ENCODE peak calls at places on chromosomes 11 and 22, in ten cellular contexts. One of them, this sample, is unnamed. For H3K4me1, the result is how much of the 10 kb centered on the place peaks cover.

GRCh38 chr11:120303004-120303637 is 22.0 kb upstream of the TLCD5 start:
- DNase-seq in adrenal gland: peak
- DNase-seq in pancreas: no peak
- DNase-seq in tibial artery: peak
- DNase-seq in right atrium auricular region: no peak
- DNase-seq in IMR-90: peak
- DNase-seq in A549: peak
- DNase-seq in OCI-LY7: peak
- DNase-seq in CD4-positive, CD25-positive, alpha-beta regulatory T cell: peak
- DNase-seq in CD8-positive, alpha-beta memory T cell: peak
- DNase-seq in this sample: peak

GRCh38 chr11:69135420-69136363 is 20.0 kb upstream of the SMIM38 start:
- DNase-seq in pancreas: no peak
- DNase-seq in IMR-90: no peak
- DNase-seq in CD4-positive, CD25-positive, alpha-beta regulatory T cell: no peak
- DNase-seq in CD8-positive, alpha-beta memory T cell: no peak
- DNase-seq in A549: no peak
- DNase-seq in right atrium auricular region: no peak
- DNase-seq in tibial artery: no peak
- DNase-seq in adrenal gland: no peak
- DNase-seq in OCI-LY7: no peak
- DNase-seq in this sample: no peak

GRCh38 chr11:95149659-95150294 is 60.1 kb downstream of the ENDOD1 start:
- DNase-seq in CD4-positive, CD25-positive, alpha-beta regulatory T cell: no peak
- DNase-seq in A549: no peak
- DNase-seq in CD8-positive, alpha-beta memory T cell: no peak
- DNase-seq in tibial artery: no peak
- DNase-seq in right atrium auricular region: no peak
- DNase-seq in IMR-90: no peak
- DNase-seq in OCI-LY7: no peak
- DNase-seq in adrenal gland: no peak
- DNase-seq in pancreas: peak
- DNase-seq in this sample: peak

GRCh38 chr22:18023509-18024275 is 669 bp downstream of the MICAL3 start:
- DNase-seq in tibial artery: peak
- DNase-seq in pancreas: peak
- DNase-seq in CD8-positive, alpha-beta memory T cell: no peak
- DNase-seq in IMR-90: peak
- DNase-seq in A549: peak
- DNase-seq in CD4-positive, CD25-positive, alpha-beta regulatory T cell: no peak
- DNase-seq in adrenal gland: peak
- DNase-seq in right atrium auricular region: peak
- DNase-seq in OCI-LY7: peak
- DNase-seq in this sample: peak

GRCh38 chr22:28417426-28417825 is 262.2 kb downstream of the TTC28 start:
- DNase-seq in IMR-90: no peak
- DNase-seq in adrenal gland: no peak
- DNase-seq in A549: no peak
- DNase-seq in right atrium auricular region: no peak
- DNase-seq in CD4-positive, CD25-positive, alpha-beta regulatory T cell: no peak
- DNase-seq in CD8-positive, alpha-beta memory T cell: no peak
- DNase-seq in pancreas: no peak
- DNase-seq in OCI-LY7: no peak
- DNase-seq in tibial artery: no peak
- DNase-seq in this sample: no peak

GRCh38 chr22:29663230-29663826 is 56.5 kb upstream of the CABP7 start:
- DNase-seq in A549: no peak
- DNase-seq in IMR-90: peak
- DNase-seq in CD4-positive, CD25-positive, alpha-beta regulatory T cell: no peak
- DNase-seq in pancreas: no peak
- DNase-seq in right atrium auricular region: no peak
- DNase-seq in adrenal gland: no peak
- DNase-seq in tibial artery: no peak
- DNase-seq in CD8-positive, alpha-beta memory T cell: no peak
- DNase-seq in OCI-LY7: no peak
- DNase-seq in this sample: no peak

GRCh38 chr22:30573594-30574094 is 821 bp downstream of the GAL3ST1 start:
- DNase-seq in IMR-90: no peak
- DNase-seq in tibial artery: no peak
- DNase-seq in A549: no peak
- DNase-seq in OCI-LY7: no peak
- DNase-seq in right atrium auricular region: no peak
- DNase-seq in pancreas: no peak
- DNase-seq in CD4-positive, CD25-positive, alpha-beta regulatory T cell: no peak
- DNase-seq in adrenal gland: no peak
- DNase-seq in CD8-positive, alpha-beta memory T cell: no peak
- DNase-seq in this sample: no peak

GRCh38 chr11:95266751-95267374 is 35.9 kb upstream of the SESN3 start:
- DNase-seq in CD8-positive, alpha-beta memory T cell: no peak
- DNase-seq in IMR-90: no peak
- DNase-seq in pancreas: no peak
- DNase-seq in tibial artery: peak
- DNase-seq in A549: no peak
- DNase-seq in OCI-LY7: no peak
- DNase-seq in adrenal gland: no peak
- DNase-seq in right atrium auricular region: no peak
- DNase-seq in CD4-positive, CD25-positive, alpha-beta regulatory T cell: no peak
- DNase-seq in this sample: no peak

GRCh38 chr11:17571431-17572358 is 24.6 kb downstream of the OTOG start:
- DNase-seq in CD4-positive, CD25-positive, alpha-beta regulatory T cell: no peak
- DNase-seq in A549: no peak
- DNase-seq in CD8-positive, alpha-beta memory T cell: no peak
- DNase-seq in right atrium auricular region: no peak
- DNase-seq in IMR-90: no peak
- DNase-seq in OCI-LY7: no peak
- DNase-seq in adrenal gland: no peak
- DNase-seq in pancreas: no peak
- DNase-seq in tibial artery: no peak
- DNase-seq in this sample: no peak

GRCh38 chr11:120773501-120774031 is 250.3 kb upstream of the TBCEL start:
- DNase-seq in OCI-LY7: peak
- DNase-seq in A549: no peak
- DNase-seq in tibial artery: no peak
- DNase-seq in pancreas: no peak
- DNase-seq in CD4-positive, CD25-positive, alpha-beta regulatory T cell: no peak
- DNase-seq in adrenal gland: peak
- DNase-seq in right atrium auricular region: no peak
- DNase-seq in IMR-90: no peak
- DNase-seq in CD8-positive, alpha-beta memory T cell: no peak
- DNase-seq in this sample: no peak

GRCh38 chr11:123659311-123659710 is 4.9 kb upstream of the SCN3B start:
- DNase-seq in adrenal gland: no peak
- DNase-seq in right atrium auricular region: no peak
- DNase-seq in CD8-positive, alpha-beta memory T cell: no peak
- DNase-seq in tibial artery: no peak
- DNase-seq in CD4-positive, CD25-positive, alpha-beta regulatory T cell: no peak
- DNase-seq in pancreas: no peak
- DNase-seq in OCI-LY7: no peak
- DNase-seq in IMR-90: no peak
- DNase-seq in A549: no peak
- DNase-seq in this sample: no peak

GRCh38 chr11:44617671-44618461 is 52.4 kb downstream of the CD82 start:
- DNase-seq in OCI-LY7: no peak
- DNase-seq in CD8-positive, alpha-beta memory T cell: no peak
- DNase-seq in tibial artery: no peak
- DNase-seq in right atrium auricular region: no peak
- DNase-seq in A549: no peak
- DNase-seq in IMR-90: no peak
- DNase-seq in adrenal gland: peak
- DNase-seq in CD4-positive, CD25-positive, alpha-beta regulatory T cell: no peak
- DNase-seq in pancreas: peak
- DNase-seq in this sample: no peak

GRCh38 chr11:66956689-66957290 is 1.4 kb downstream of the PC start:
- DNase-seq in CD4-positive, CD25-positive, alpha-beta regulatory T cell: no peak
- DNase-seq in tibial artery: no peak
- DNase-seq in pancreas: no peak
- DNase-seq in OCI-LY7: peak
- DNase-seq in IMR-90: peak
- DNase-seq in A549: peak
- DNase-seq in right atrium auricular region: no peak
- DNase-seq in adrenal gland: no peak
- DNase-seq in CD8-positive, alpha-beta memory T cell: no peak
- DNase-seq in this sample: no peak

GRCh38 chr11:75523189-75523588 is 2.6 kb downstream of the GDPD5 start:
- DNase-seq in A549: no peak
- DNase-seq in pancreas: no peak
- DNase-seq in CD8-positive, alpha-beta memory T cell: no peak
- DNase-seq in right atrium auricular region: no peak
- DNase-seq in IMR-90: no peak
- DNase-seq in OCI-LY7: peak
- DNase-seq in adrenal gland: no peak
- DNase-seq in CD4-positive, CD25-positive, alpha-beta regulatory T cell: no peak
- DNase-seq in tibial artery: no peak
- DNase-seq in this sample: no peak

GRCh38 chr11:94771390-94771789 is 3.2 kb downstream of the AMOTL1 start:
- DNase-seq in tibial artery: no peak
- DNase-seq in pancreas: no peak
- DNase-seq in right atrium auricular region: no peak
- DNase-seq in CD4-positive, CD25-positive, alpha-beta regulatory T cell: no peak
- DNase-seq in IMR-90: no peak
- DNase-seq in OCI-LY7: no peak
- DNase-seq in A549: no peak
- DNase-seq in CD8-positive, alpha-beta memory T cell: no peak
- DNase-seq in adrenal gland: no peak
- DNase-seq in this sample: no peak

GRCh38 chr11:120883404-120884135 is 140.3 kb upstream of the TBCEL start:
- DNase-seq in CD8-positive, alpha-beta memory T cell: no peak
- DNase-seq in CD4-positive, CD25-positive, alpha-beta regulatory T cell: no peak
- DNase-seq in OCI-LY7: no peak
- DNase-seq in pancreas: no peak
- DNase-seq in adrenal gland: peak
- DNase-seq in tibial artery: peak
- DNase-seq in A549: no peak
- DNase-seq in right atrium auricular region: peak
- DNase-seq in IMR-90: peak
- DNase-seq in this sample: peak

GRCh38 chr11:32706985-32707736 is 87.3 kb downstream of the CCDC73 start:
- DNase-seq in IMR-90: peak
- DNase-seq in CD4-positive, CD25-positive, alpha-beta regulatory T cell: no peak
- DNase-seq in CD8-positive, alpha-beta memory T cell: no peak
- DNase-seq in tibial artery: no peak
- DNase-seq in OCI-LY7: no peak
- DNase-seq in right atrium auricular region: no peak
- DNase-seq in pancreas: no peak
- DNase-seq in A549: peak
- DNase-seq in adrenal gland: no peak
- DNase-seq in this sample: no peak

DNA sequence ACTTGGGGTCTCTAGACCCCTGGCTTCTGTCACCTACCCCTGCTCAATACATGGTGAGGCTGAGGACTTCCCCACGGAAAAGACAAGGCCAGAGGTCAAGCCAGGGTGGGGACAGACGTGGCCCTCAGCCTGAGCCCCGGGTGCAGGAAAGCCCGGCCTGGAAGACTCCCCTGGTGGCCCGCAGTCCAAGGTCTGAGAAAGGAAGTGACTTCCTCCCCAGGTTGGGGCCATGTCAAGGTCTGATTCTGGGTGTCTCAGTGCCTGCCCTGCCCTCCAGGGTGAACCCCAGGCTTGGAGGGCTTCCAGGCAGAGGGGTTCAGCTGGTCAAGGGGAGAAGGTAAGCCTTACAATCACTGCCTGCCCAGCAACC is 3.9 kb downstream of the CTSD start:
- DNase-seq in tibial artery: no peak
- DNase-seq in CD8-positive, alpha-beta memory T cell: no peak
- DNase-seq in CD4-positive, CD25-positive, alpha-beta regulatory T cell: no peak
- DNase-seq in IMR-90: no peak
- DNase-seq in A549: no peak
- DNase-seq in pancreas: no peak
- DNase-seq in right atrium auricular region: no peak
- DNase-seq in OCI-LY7: no peak
- DNase-seq in adrenal gland: no peak
- DNase-seq in this sample: no peak
- H3K4me3 ChIP-seq in tibial artery: no peak
- H3K4me3 ChIP-seq in CD8-positive, alpha-beta memory T cell: no peak
- H3K4me3 ChIP-seq in CD4-positive, CD25-positive, alpha-beta regulatory T cell: no peak
- H3K4me3 ChIP-seq in IMR-90: no peak
- H3K4me3 ChIP-seq in A549: no peak
- H3K4me3 ChIP-seq in pancreas: no peak
- H3K4me3 ChIP-seq in right atrium auricular region: peak
- H3K4me3 ChIP-seq in OCI-LY7: no peak
- H3K4me3 ChIP-seq in adrenal gland: no peak
- H3K4me3 ChIP-seq in this sample: no peak

GRCh38 chr22:44718418-44718817 is 16.4 kb downstream of the PRR5 start:
- DNase-seq in pancreas: no peak
- DNase-seq in adrenal gland: no peak
- DNase-seq in CD4-positive, CD25-positive, alpha-beta regulatory T cell: no peak
- DNase-seq in A549: no peak
- DNase-seq in CD8-positive, alpha-beta memory T cell: no peak
- DNase-seq in right atrium auricular region: no peak
- DNase-seq in OCI-LY7: no peak
- DNase-seq in tibial artery: no peak
- DNase-seq in IMR-90: no peak
- DNase-seq in this sample: no peak
- H3K4me1 ChIP-seq in pancreas: under half
- H3K4me1 ChIP-seq in adrenal gland: under half
- H3K4me1 ChIP-seq in CD4-positive, CD25-positive, alpha-beta regulatory T cell: under half
- H3K4me1 ChIP-seq in A549: under half
- H3K4me1 ChIP-seq in CD8-positive, alpha-beta memory T cell: under half
- H3K4me1 ChIP-seq in right atrium auricular region: under half
- H3K4me1 ChIP-seq in OCI-LY7: under half
- H3K4me1 ChIP-seq in tibial artery: under half
- H3K4me1 ChIP-seq in IMR-90: under half
- H3K4me1 ChIP-seq in this sample: under half

DNA sequence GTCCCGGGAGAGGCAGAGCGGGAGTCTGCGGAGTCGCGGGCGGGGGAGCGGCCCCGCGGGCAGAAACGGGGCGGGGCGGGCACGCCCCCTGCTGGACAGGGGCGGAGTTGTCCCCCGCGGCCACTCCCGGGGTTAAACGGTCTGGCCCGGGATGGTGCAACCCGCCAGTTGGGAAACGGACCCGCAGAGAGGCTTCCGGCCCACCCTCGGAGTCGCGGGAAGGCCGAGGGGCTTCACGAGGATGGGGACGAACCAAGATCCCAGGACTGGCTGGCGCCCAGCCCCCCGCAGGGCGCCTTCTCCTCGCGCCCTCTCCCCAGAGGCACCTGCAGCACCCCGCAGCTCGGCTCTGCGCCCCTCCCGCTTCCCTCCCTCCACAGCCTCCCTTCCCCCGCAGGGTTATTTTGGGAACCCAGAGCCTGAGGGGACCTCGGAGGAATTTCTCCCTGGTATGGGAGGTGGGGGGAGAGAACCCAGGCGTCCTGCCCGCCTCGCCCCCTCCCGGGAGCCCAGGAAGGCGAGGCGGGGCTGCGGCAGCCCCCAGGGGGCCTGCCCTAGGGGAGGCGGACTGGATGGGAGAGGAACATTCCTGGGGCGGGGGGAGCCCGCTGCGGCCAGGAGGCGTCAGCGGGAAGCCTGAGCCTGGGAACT is 877 bp downstream of the RASGRP2 start:
- DNase-seq in right atrium auricular region: peak
- DNase-seq in CD4-positive, CD25-positive, alpha-beta regulatory T cell: peak
- DNase-seq in IMR-90: no peak
- DNase-seq in pancreas: peak
- DNase-seq in tibial artery: peak
- DNase-seq in OCI-LY7: peak
- DNase-seq in A549: peak
- DNase-seq in CD8-positive, alpha-beta memory T cell: peak
- DNase-seq in adrenal gland: peak
- DNase-seq in this sample: peak
- H3K27ac ChIP-seq in right atrium auricular region: peak
- H3K27ac ChIP-seq in CD4-positive, CD25-positive, alpha-beta regulatory T cell: peak
- H3K27ac ChIP-seq in IMR-90: no peak
- H3K27ac ChIP-seq in pancreas: peak
- H3K27ac ChIP-seq in tibial artery: peak
- H3K27ac ChIP-seq in OCI-LY7: peak
- H3K27ac ChIP-seq in A549: peak
- H3K27ac ChIP-seq in CD8-positive, alpha-beta memory T cell: peak
- H3K27ac ChIP-seq in adrenal gland: peak
- H3K27ac ChIP-seq in this sample: peak

GRCh38 chr22:36977401-36977861 is 41.8 kb downstream of the TST start:
- DNase-seq in adrenal gland: peak
- DNase-seq in OCI-LY7: peak
- DNase-seq in A549: peak
- DNase-seq in tibial artery: peak
- DNase-seq in right atrium auricular region: no peak
- DNase-seq in CD4-positive, CD25-positive, alpha-beta regulatory T cell: peak
- DNase-seq in IMR-90: peak
- DNase-seq in CD8-positive, alpha-beta memory T cell: peak
- DNase-seq in pancreas: peak
- DNase-seq in this sample: peak
- H3K4me3 ChIP-seq in adrenal gland: no peak
- H3K4me3 ChIP-seq in OCI-LY7: peak
- H3K4me3 ChIP-seq in A549: peak
- H3K4me3 ChIP-seq in tibial artery: peak
- H3K4me3 ChIP-seq in right atrium auricular region: peak
- H3K4me3 ChIP-seq in CD4-positive, CD25-positive, alpha-beta regulatory T cell: peak
- H3K4me3 ChIP-seq in IMR-90: peak
- H3K4me3 ChIP-seq in CD8-positive, alpha-beta memory T cell: peak
- H3K4me3 ChIP-seq in pancreas: peak
- H3K4me3 ChIP-seq in this sample: peak

This sample was measured in heart right ventricle.